ENCODE peak calls at places on chromosomes 16 and 17, in four cellular contexts. J is left lung, Z is A549, Q is ascending aorta. N is an unnamed sample.

GRCh38 chr17:17681187-17681743 is at the start of gene RAI1:
- DNase-seq in Z (peak; percentile 74), J (peak; percentile 92), Q (peak; percentile 82), N (peak; percentile 83)

GRCh38 chr17:14196337-14196997 is 40.2 kb downstream of the CDRT15 start:
- DNase-seq in J (no peak), Z (no peak), Q (no peak), N (no peak)

GRCh38 chr17:61393550-61393903 is 6.1 kb upstream of the TBX2 start:
- DNase-seq in Z (no peak), Q (no peak), J (peak; percentile 56), N (no peak)

GRCh38 chr17:1998426-1998784 is 26.7 kb downstream of the RTN4RL1 start:
- DNase-seq in Q (no peak), Z (no peak), J (no peak), N (no peak)

GRCh38 chr16:78775161-78775561 is 675.7 kb downstream of the WWOX start:
- DNase-seq in J (no peak), Z (no peak), Q (no peak), N (no peak)

GRCh38 chr17:78276499-78276898 is 45.1 kb downstream of the TMEM235 start:
- DNase-seq in Z (no peak), J (no peak), Q (no peak), N (no peak)

GRCh38 chr17:50721194-50722010 is 2.0 kb downstream of the LUC7L3 start:
- DNase-seq in J (no peak), Z (no peak), Q (no peak), N (no peak)

GRCh38 chr16:64250866-64251265 is 871.0 kb downstream of the CDH11 start:
- DNase-seq in Q (no peak), Z (no peak), J (no peak), N (no peak)

GRCh38 chr17:81428521-81428920 is 33.3 kb downstream of the BAHCC1 start:
- DNase-seq in Z (no peak), J (no peak), Q (no peak), N (no peak)

GRCh38 chr16:23786964-23787571 is 32.2 kb downstream of the CHP2 start:
- DNase-seq in Z (no peak), Q (no peak), J (no peak), N (no peak)

GRCh38 chr17:50621562-50621961 is 13.1 kb upstream of the ABCC3 start:
- DNase-seq in Z (no peak), Q (no peak), J (peak; percentile 64), N (no peak)

GRCh38 chr16:59259074-59259963 is 525.2 kb upstream of the GOT2 start:
- DNase-seq in Z (no peak), Q (no peak), J (no peak), N (no peak)

GRCh38 chr17:17681744-17682292 is 560 bp downstream of the RAI1 start:
- DNase-seq in Q (no peak), J (peak; percentile 92), Z (no peak), N (peak; percentile 73)

GRCh38 chr16:85227924-85228462 is 115.7 kb upstream of the CIBAR2 start:
- DNase-seq in Q (no peak), Z (no peak), J (no peak), N (no peak)

GRCh38 chr16:79211581-79211980 is 389.0 kb downstream of the MAF start:
- DNase-seq in Z (no peak), Q (no peak), J (no peak), N (no peak)

GRCh38 chr17:10169274-10169673 is 29.1 kb downstream of the GAS7 start:
- DNase-seq in Z (no peak), Q (no peak), J (no peak), N (no peak)

GRCh38 chr17:21375757-21376584 is at the start of gene KCNJ12:
- DNase-seq in Z (no peak), Q (no peak), J (peak; percentile 74), N (no peak)

DNA sequence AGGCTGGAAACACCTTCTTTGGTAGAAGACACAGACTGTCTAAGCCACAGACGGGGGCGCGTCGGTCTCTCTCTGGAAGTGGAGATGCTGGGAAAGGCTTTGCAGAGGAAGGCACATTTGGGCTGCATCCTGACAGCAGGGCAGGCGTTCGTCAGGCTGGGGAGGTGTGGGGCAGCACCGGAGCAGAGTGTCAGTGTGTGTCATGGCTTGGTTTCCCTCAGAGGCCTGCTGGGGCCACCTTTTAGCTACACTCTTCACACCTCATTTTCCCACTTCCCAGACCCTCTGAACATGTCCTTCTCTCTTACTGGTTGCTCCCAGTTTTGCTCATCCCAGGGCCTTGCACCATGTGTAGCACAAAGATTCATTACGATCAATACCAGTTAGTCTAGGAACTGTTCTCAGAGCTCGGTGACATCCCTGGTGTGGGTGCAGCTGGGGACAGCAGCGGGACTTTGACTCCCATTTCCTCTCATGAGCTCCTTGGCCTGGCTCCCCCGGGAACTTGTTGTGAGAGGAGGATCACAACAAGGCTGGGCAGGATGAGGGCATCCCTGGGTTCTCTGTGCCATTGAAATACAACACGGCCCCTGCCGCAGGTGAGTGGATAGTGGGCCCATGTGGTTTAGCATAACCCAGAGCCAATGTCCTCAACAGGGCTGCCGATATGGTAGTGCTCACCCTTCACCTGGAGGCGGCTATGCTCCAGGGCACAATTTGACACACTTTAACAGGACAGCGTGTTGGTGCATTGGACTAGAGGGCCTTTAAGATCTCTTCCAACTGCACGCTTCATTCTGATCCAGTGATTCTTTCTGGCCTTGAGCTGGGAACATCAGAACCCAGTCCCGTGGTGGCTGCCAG is 33.0 kb downstream of the SMARCE1 start:
- DNase-seq in Q (no peak), Z (no peak), J (no peak), N (no peak)
- H3K4me3 ChIP-seq in Q (no peak overlapping the region), Z (no peak overlapping the region), J (no peak overlapping the region), N (no peak overlapping the region)

DNA sequence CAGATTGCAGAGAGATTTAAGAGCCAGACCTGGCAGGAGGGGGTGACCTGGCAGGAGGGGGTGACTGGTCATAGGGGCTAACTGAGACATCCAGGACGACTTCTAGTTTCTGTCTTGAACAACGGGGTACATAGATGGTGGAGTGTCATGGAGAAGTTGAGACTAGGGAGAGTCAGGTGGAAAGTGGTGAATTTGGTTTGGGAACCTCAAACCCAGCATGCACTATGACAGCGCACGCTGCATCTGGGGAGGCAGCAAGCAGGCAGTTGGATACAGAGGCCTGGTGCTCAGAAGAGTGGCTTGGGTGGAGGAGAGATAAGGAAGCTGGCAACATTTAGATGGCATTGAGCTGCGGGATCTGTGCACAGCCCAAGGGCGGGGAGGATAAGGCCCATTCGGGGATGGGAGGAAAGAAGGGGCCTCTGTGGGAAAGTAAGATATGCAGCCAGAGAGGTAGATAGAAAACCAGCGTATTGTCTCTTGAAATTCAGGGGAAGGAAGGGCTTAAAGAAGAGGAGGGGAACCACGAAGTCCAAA is 4.5 kb downstream of the RIPOR1 start:
- DNase-seq in Z (no peak), J (no peak), Q (no peak), N (no peak)
- H3K4me1 ChIP-seq in Z (peaks cover 22% of the 10 kb centered on the region), J (peaks cover 90% of the 10 kb centered on the region), Q (peaks cover 12% of the 10 kb centered on the region), N (peaks cover 20% of the 10 kb centered on the region)

GRCh38 chr16:2963611-2964415 is at the start of gene KREMEN2:
- DNase-seq in J (peak; percentile 80), Z (peak; percentile 82), Q (no peak), N (peak; percentile 48)
- H3K4me3 ChIP-seq in J (no peak within 1 kb of the TSS), Z (peak within 1 kb of the TSS; percentile 51), Q (peak within 1 kb of the TSS; percentile 51), N (no peak within 1 kb of the TSS)

GRCh38 chr16:88964636-88965035 is 12.4 kb downstream of the CBFA2T3 start:
- DNase-seq in J (no peak), Q (no peak), Z (no peak), N (no peak)

GRCh38 chr16:88961031-88961430 is 16.0 kb downstream of the CBFA2T3 start:
- DNase-seq in Z (no peak), J (peak; percentile 34), Q (no peak), N (no peak)

GRCh38 chr16:88960516-88960915 is 16.5 kb downstream of the CBFA2T3 start:
- DNase-seq in J (peak; percentile 53), Z (no peak), Q (no peak), N (no peak)

GRCh38 chr16:88963583-88963982 is 13.4 kb downstream of the CBFA2T3 start:
- DNase-seq in Z (no peak), Q (no peak), J (peak; percentile 45), N (no peak)

GRCh38 chr16:88962478-88963152 is 14.4 kb downstream of the CBFA2T3 start:
- DNase-seq in Z (no peak), Q (no peak), J (peak; percentile 67), N (no peak)
- H3K4me1 ChIP-seq in Z (no peaks in the 10 kb centered on the region), Q (no peaks in the 10 kb centered on the region), J (peaks cover 19% of the 10 kb centered on the region), N (no peaks in the 10 kb centered on the region)

DNA sequence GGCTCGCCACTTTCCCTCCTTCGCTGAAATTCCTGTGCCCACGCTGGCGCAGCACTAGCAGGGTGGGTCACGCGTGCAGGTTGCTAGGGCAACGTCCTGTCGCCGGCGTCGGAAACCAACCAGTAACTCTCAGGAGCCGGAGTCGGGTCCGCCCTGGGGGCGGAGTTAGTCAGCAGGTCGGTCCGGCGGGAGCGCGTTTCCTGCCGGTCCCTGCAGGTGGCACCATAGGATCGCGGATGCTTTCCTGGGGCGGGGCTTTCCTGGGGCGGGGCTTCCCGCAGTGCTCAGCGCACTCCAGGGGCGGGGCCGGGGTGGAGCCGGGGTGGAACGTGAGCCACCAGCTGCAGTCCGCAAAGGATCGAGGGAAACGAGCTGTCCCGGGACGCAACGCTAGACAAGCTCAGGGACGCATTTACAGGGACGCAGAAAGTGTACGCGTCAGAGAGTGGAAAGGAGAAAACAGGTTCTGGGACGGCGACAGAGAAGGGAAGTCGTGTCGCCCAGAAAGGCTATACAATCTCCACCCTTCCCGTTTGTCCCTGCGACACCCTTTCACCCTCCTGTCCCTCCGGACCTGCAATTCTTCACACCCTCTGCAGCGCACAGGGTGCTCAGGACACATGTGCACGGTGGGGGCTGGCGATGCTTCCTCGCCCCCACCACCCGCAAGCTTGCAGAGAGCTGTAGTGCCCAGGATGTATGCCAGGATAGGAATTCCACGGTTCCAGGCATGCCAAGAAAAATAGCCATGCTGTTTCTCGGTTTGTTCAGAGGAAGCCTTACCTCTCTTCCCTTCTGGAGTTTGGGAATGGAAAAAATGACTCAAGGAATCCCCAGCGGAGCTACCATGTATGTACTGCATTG is 12.3 kb downstream of the COPZ2 start:
- DNase-seq in Z (peak; percentile 95), Q (peak; percentile 99), J (peak; percentile 100), N (peak; percentile 99)
- H3K4me3 ChIP-seq in Z (peak overlapping the region; percentile 43), Q (peak overlapping the region; percentile 63), J (peak overlapping the region; percentile 31), N (no peak overlapping the region)

DNA sequence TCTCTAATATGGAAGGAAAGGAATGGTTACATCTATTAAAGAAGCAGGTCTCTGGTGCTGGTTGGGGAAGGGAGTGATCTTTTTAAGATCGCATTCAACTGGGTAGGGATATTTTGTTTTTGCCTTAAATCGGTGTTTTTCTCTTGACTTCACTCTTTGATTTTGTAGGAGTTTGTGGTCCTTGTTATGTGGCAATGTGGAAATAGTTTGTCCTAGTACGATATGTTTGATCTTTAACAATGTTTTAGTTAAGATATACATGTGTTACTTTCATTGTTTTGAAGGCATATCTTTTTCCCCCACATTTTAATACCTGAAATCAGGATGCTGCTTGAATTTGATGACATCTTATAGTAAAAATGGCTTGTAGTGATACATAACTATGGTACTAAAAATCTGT is 8.7 kb downstream of the GGNBP2 start:
- DNase-seq in J (no peak), Q (no peak), Z (no peak), N (no peak)
- H3K4me1 ChIP-seq in J (peaks cover 65% of the 10 kb centered on the region), Q (peaks cover 3% of the 10 kb centered on the region), Z (peaks cover 7% of the 10 kb centered on the region), N (peaks cover 25% of the 10 kb centered on the region)

N was measured in mucosa of descending colon.